ENCODE peak calls at places on chromosomes 3 and 15, in five cellular contexts. T is GM06990; U is central memory CD4-positive, alpha-beta T cell; F is EH; W is GM23338. A is an unnamed sample.

GRCh38 chr3:162492446-162493081 is 996.0 kb downstream of the OTOL1 start:
- DNase-seq in W (no peak), T (no peak), U (no peak), F (peak; percentile 90), A (no peak)

GRCh38 chr3:132038198-132038825 is 3.5 kb upstream of the CPNE4 start:
- DNase-seq in U (no peak), T (no peak), F (peak; percentile 35), W (peak; percentile 73), A (no peak)

GRCh38 chr15:100922192-100923040 is 3.3 kb downstream of the LRRK1 start:
- DNase-seq in F (no peak), W (no peak), T (peak; percentile 41), U (no peak), A (no peak)

GRCh38 chr3:53140575-53141467 is 10.6 kb upstream of the RFT1 start:
- DNase-seq in F (peak; percentile 76), T (no peak), U (no peak), W (no peak), A (no peak)

GRCh38 chr3:49349617-49350114 is 8.5 kb downstream of the GPX1 start:
- DNase-seq in U (no peak), W (no peak), T (no peak), F (no peak), A (no peak)

GRCh38 chr3:5784656-5785055 is 597.1 kb downstream of the EDEM1 start:
- DNase-seq in F (no peak), U (no peak), W (no peak), T (no peak), A (no peak)

GRCh38 chr3:50657407-50657806 is 17.3 kb upstream of the DOCK3 start:
- DNase-seq in U (no peak), F (no peak), W (no peak), T (no peak), A (no peak)

GRCh38 chr15:68995754-68996141 is 18.7 kb upstream of the NOX5 start:
- DNase-seq in F (no peak), U (no peak), W (no peak), T (no peak), A (no peak)

GRCh38 chr15:35669021-35669420 is 123.1 kb upstream of the DPH6 start:
- DNase-seq in F (no peak), U (no peak), T (no peak), W (peak; percentile 69), A (no peak)

GRCh38 chr3:71063768-71064287 is 519.7 kb downstream of the FOXP1 start:
- DNase-seq in T (no peak), W (peak; percentile 45), F (peak; percentile 60), U (no peak), A (no peak)

GRCh38 chr3:124654470-124654845 is 75.8 kb upstream of the UMPS start:
- DNase-seq in U (no peak), W (no peak), T (no peak), F (no peak), A (no peak)

GRCh38 chr15:66488525-66488924 is 9.0 kb downstream of the SNAPC5 start:
- DNase-seq in T (no peak), F (no peak), W (no peak), U (no peak), A (no peak)

GRCh38 chr15:49084285-49084570 is 38.0 kb upstream of the SECISBP2L start:
- DNase-seq in U (no peak), W (no peak), T (no peak), F (no peak), A (no peak)

GRCh38 chr3:15636028-15636709 is 34.6 kb downstream of the BTD start:
- DNase-seq in T (peak; percentile 50), F (peak; percentile 97), U (no peak), W (no peak), A (no peak)

GRCh38 chr3:39249453-39250115 is 30.3 kb downstream of the CX3CR1 start:
- DNase-seq in U (no peak), T (no peak), F (peak; percentile 79), W (no peak), A (no peak)

GRCh38 chr15:84982301-84982920 is 755 bp downstream of the PDE8A start:
- DNase-seq in F (peak; percentile 45), T (peak; percentile 62), W (peak; percentile 63), U (peak; percentile 67), A (peak; percentile 51)

GRCh38 chr3:182342252-182342651 is 451.1 kb upstream of the ATP11B start:
- DNase-seq in F (no peak), W (peak; percentile 13), U (no peak), T (no peak), A (no peak)

GRCh38 chr3:39531681-39532080 is 64.2 kb downstream of the MOBP start:
- DNase-seq in F (peak; percentile 15), T (no peak), U (no peak), W (no peak), A (no peak)

GRCh38 chr3:183844606-183845005 is 19.2 kb upstream of the MAP6D1 start:
- DNase-seq in F (peak; percentile 90), U (no peak), W (no peak), T (no peak), A (no peak)

GRCh38 chr3:184275302-184275701 is 520 bp upstream of the ECE2 start:
- DNase-seq in U (no peak), W (no peak), T (no peak), F (no peak), A (no peak)

GRCh38 chr3:51934139-51934850 is 7.4 kb downstream of the RRP9 start:
- DNase-seq in W (no peak), U (no peak), T (no peak), F (no peak), A (no peak)

GRCh38 chr3:152916753-152917279 is 81.9 kb downstream of the P2RY1 start:
- DNase-seq in U (no peak), W (no peak), F (no peak), T (no peak), A (no peak)

GRCh38 chr3:151067158-151067557 is 18.3 kb upstream of the MED12L start:
- DNase-seq in W (peak; percentile 79), F (no peak), T (no peak), U (no peak), A (peak; percentile 27)

GRCh38 chr15:50790778-50791536 is 25.5 kb upstream of the SPPL2A start:
- DNase-seq in T (no peak), U (no peak), F (no peak), W (no peak), A (no peak)

GRCh38 chr3:170703121-170703588 is 117.3 kb upstream of the SLC7A14 start:
- DNase-seq in W (no peak), F (peak; percentile 90), U (no peak), T (no peak), A (no peak)

A was measured in CD4-positive, CD25-positive, alpha-beta regulatory T cell.